ENCODE peak calls at places on chromosomes 13 and 19, in five cellular contexts. Y, M, Z, V and W are unnamed samples.

GRCh38 chr19:3324405-3324856 is 42.0 kb upstream of the NFIC start:
- DNase-seq in Y (no peak), M (peak; percentile 40), V (no peak), Z (no peak), W (no peak)

GRCh38 chr13:101942038-101942437 is 459.8 kb downstream of the FGF14 start:
- DNase-seq in Y (peak; percentile 33), Z (peak; percentile 16), M (no peak), V (no peak), W (peak; percentile 3)

GRCh38 chr19:57701625-57702024 is 7.4 kb downstream of the ZNF154 start:
- DNase-seq in Y (no peak), M (no peak), Z (no peak), V (no peak), W (no peak)

GRCh38 chr19:22052644-22053013 is 345 bp downstream of the ZNF257 start:
- DNase-seq in V (no peak), Z (no peak), Y (no peak), M (peak; percentile 5), W (no peak)

GRCh38 chr19:2590630-2591399 is 111.7 kb downstream of the GNG7 start:
- DNase-seq in V (no peak), M (no peak), Z (no peak), Y (no peak), W (no peak)

GRCh38 chr13:88014527-88014926 is 343.4 kb downstream of the SLITRK5 start:
- DNase-seq in V (no peak), Z (no peak), Y (no peak), M (no peak), W (no peak)

GRCh38 chr19:7602240-7602934 is 6.7 kb downstream of the CAMSAP3 start:
- DNase-seq in Y (no peak), Z (no peak), M (no peak), V (no peak), W (no peak)

GRCh38 chr13:41848435-41849255 is 112.3 kb downstream of the VWA8 start:
- DNase-seq in V (no peak), Z (peak; percentile 52), Y (no peak), M (no peak), W (no peak)

GRCh38 chr19:50000038-50000890 is 24.9 kb downstream of the VRK3 start:
- DNase-seq in Y (no peak), Z (no peak), M (no peak), V (no peak), W (no peak)

GRCh38 chr13:108963276-108963810 is 333.9 kb downstream of the MYO16 start:
- DNase-seq in M (no peak), Z (no peak), Y (no peak), V (no peak), W (no peak)

GRCh38 chr19:55549500-55550320 is 4.4 kb upstream of the SBK3 start:
- DNase-seq in Z (peak; percentile 93), Y (no peak), M (no peak), V (no peak), W (peak; percentile 90)

GRCh38 chr13:50511877-50512332 is 331.6 kb downstream of the DLEU7 start:
- DNase-seq in M (no peak), V (no peak), Y (no peak), Z (no peak), W (no peak)

GRCh38 chr13:19742651-19743050 is 40.1 kb downstream of the PSPC1 start:
- DNase-seq in Z (no peak), V (no peak), Y (no peak), M (no peak), W (no peak)

GRCh38 chr19:35756373-35757230 is at the start of gene HSPB6:
- DNase-seq in Y (peak; percentile 76), V (no peak), Z (peak; percentile 72), M (no peak), W (peak; percentile 61)

GRCh38 chr13:39637890-39638289 is 17.6 kb upstream of the COG6 start:
- DNase-seq in Y (no peak), Z (no peak), M (no peak), V (no peak), W (no peak)

GRCh38 chr19:1830568-1830967 is 17.7 kb downstream of the REXO1 start:
- DNase-seq in Z (no peak), M (no peak), Y (no peak), V (no peak), W (no peak)

GRCh38 chr19:37654525-37654832 is 786 bp downstream of the ZFP30 start:
- DNase-seq in M (no peak), Y (no peak), Z (peak; percentile 26), V (no peak), W (no peak)

GRCh38 chr13:98509271-98510155 is 67.4 kb downstream of the STK24 start:
- DNase-seq in V (peak; percentile 26), Z (peak; percentile 92), Y (peak; percentile 44), M (no peak), W (peak; percentile 89)

GRCh38 chr19:50434525-50434924 is 1.8 kb downstream of the MYBPC2 start:
- DNase-seq in V (no peak), Y (no peak), Z (no peak), M (no peak), W (no peak)

GRCh38 chr19:2422951-2423880 is 4.2 kb downstream of the TIMM13 start:
- DNase-seq in V (no peak), Z (no peak), M (no peak), Y (no peak), W (no peak)

GRCh38 chr13:100636441-100636840 is 38.2 kb downstream of the TMTC4 start:
- DNase-seq in Y (no peak), Z (no peak), V (no peak), M (no peak), W (no peak)

GRCh38 chr19:41714598-41714997 is 6.2 kb downstream of the CEACAM5 start:
- DNase-seq in M (no peak), Y (no peak), Z (no peak), V (no peak), W (no peak)

GRCh38 chr19:50835785-50836542 is 2.6 kb upstream of the KLK15 start:
- DNase-seq in Y (peak; percentile 46), Z (peak; percentile 45), V (no peak), M (peak; percentile 83), W (peak; percentile 26)

GRCh38 chr13:25214371-25215252 is 42.5 kb upstream of the AMER2 start:
- DNase-seq in Z (peak; percentile 21), Y (peak; percentile 15), V (no peak), M (no peak), W (peak; percentile 35)

GRCh38 chr13:113584870-113585671 is 518 bp downstream of the TFDP1 start:
- DNase-seq in M (no peak), V (no peak), Z (no peak), Y (no peak), W (no peak)

GRCh38 chr19:55585658-55586339 is 5.2 kb upstream of the ZNF579 start:
- DNase-seq in M (peak; percentile 65), Y (peak; percentile 88), V (no peak), Z (peak; percentile 63), W (peak; percentile 48)

GRCh38 chr13:110369400-110369799 is 62.3 kb downstream of the COL4A2 start:
- DNase-seq in Z (no peak), V (no peak), M (no peak), Y (no peak), W (no peak)

GRCh38 chr13:80083516-80084085 is 257.3 kb downstream of the SPRY2 start:
- DNase-seq in M (no peak), Y (no peak), Z (peak; percentile 5), V (no peak), W (peak; percentile 5)

GRCh38 chr19:57947419-57948134 is at the start of gene ZNF256:
- DNase-seq in Z (peak; percentile 93), V (peak; percentile 60), Y (peak; percentile 98), M (peak; percentile 92), W (peak; percentile 89)

GRCh38 chr13:30872685-30873443 is 33.2 kb upstream of the MEDAG start:
- DNase-seq in Z (peak; percentile 94), V (no peak), M (no peak), Y (peak; percentile 39), W (peak; percentile 79)

DNA sequence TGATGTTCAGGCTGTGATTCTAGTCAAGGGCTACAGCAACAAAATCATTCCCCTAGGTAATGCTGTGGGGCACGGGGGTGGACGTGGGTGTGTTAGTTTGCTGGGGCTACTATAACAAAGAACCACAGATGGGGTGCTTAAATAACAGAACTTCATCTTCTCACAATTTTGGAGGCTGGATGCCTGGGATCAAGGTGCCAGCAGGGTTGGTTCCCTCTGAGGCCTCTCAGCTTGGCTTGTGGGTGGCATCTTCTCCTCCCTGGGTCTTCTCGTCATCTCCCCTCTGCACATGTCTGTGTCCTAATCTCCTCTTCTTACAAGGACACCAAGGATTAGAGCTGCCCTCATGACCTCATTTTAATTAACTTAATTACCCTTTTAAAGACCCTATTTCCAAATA is 114.9 kb downstream of the ESD start:
- DNase-seq in Z (no peak), M (no peak), Y (no peak), V (no peak), W (no peak)
- TF ChIP-seq CTCF in Z (no peak), M (no peak), Y (no peak), V (no peak), W (no peak)

DNA sequence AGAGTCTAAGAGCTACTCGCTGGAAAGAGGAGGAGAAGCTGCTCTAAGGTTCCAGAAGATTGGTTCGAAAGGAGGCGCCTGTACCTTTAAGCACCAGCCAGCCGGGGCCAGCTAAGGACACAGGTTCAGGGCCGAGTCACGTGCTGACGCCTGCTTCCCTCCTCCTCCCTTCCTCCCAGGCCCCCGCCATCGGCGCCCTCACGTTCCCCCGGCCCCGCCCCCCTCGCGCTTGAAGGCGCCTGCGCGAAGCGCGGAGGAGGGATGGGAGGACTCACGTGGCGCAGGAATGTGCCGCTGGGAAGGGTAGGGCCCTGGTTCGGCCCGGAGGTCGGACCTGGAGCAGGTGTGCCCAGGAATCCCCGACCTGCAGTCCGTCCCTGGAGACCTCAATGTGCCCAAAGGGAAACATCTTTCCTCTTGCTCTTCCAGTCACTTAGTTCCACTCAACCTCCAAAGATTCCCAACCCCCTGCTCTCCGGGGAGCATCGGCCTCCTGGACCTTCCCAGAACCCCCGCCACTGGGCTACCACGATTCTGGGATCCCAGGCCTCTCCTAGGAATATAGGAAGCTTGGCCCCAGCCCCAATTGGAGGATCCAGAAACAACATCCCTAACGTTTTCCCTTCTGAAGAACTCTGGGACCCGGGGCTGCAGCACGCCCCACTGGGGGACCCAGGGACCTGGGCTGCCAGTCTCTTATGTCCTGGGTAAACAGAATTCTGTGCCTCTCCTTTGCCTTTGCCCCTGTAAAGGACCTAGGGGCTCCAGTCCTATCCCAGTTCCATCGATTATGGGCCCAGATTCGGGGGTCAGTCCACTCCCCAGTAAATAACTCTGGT is 2.5 kb downstream of the DBP start:
- DNase-seq in M (peak; percentile 97), V (peak; percentile 84), Z (peak; percentile 92), Y (peak; percentile 97), W (peak; percentile 87)
- TF ChIP-seq CTCF in M (no peak), V (no peak), Z (no peak), Y (no peak), W (no peak)

GRCh38 chr13:71879129-71879535 is 12.1 kb upstream of the DACH1 start:
- DNase-seq in V (no peak), Y (peak; percentile 11), M (peak; percentile 10), Z (peak; percentile 27), W (no peak)
- TF ChIP-seq CTCF in V (no peak), Y (peak; percentile 32), M (peak; percentile 16), Z (peak; percentile 55), W (peak; percentile 49)

GRCh38 chr19:33871605-33872004 is 74.9 kb downstream of the KCTD15 start:
- DNase-seq in V (no peak), Z (no peak), M (no peak), Y (no peak), W (no peak)

GRCh38 chr19:33868076-33868735 is 71.5 kb downstream of the KCTD15 start:
- DNase-seq in V (no peak), Y (no peak), M (no peak), Z (no peak), W (no peak)

GRCh38 chr19:33866696-33867095 is 70.0 kb downstream of the KCTD15 start:
- DNase-seq in V (no peak), Z (no peak), Y (no peak), M (no peak), W (no peak)

GRCh38 chr19:33865306-33865705 is 68.6 kb downstream of the KCTD15 start:
- DNase-seq in Y (no peak), Z (no peak), M (no peak), V (no peak), W (no peak)

GRCh38 chr19:33868821-33869412 is 72.2 kb downstream of the KCTD15 start:
- DNase-seq in V (no peak), Z (no peak), M (peak; percentile 43), Y (peak; percentile 41), W (no peak)
- TF ChIP-seq CTCF in V (peak; percentile 11), Z (no peak), M (no peak), Y (no peak), W (no peak)